ENCODE peak calls at places on chromosome 20, in nine cellular contexts. Y is HepG2; R is cerebellar cortex; Q is stimulated activated CD8-positive, alpha-beta memory T cell treated with anti-CD3 and anti-CD28 coated beads, Interleukin-15, amount 100 ng/mL, for 24 hours; S is activated B cell treated with CpG ODN at 0.5 μM for 24 hours; N is fibroblast of pulmonary artery; B is NCI-H446 treated with DMSO at 0.1 percent for 48 hours; L is iris pigment epithelial cell; D is type B pancreatic cell. U is an unnamed sample.

GRCh38 chr20:50303573-50304500 is 113.2 kb downstream of the CEBPB start:
- DNase-seq in Y (peak; percentile 89), R (no peak), Q (no peak), S (no peak), N (peak; percentile 98), B (peak; percentile 58), L (peak; percentile 81), D (no peak), U (peak; percentile 62)

GRCh38 chr20:38706482-38706881 is 17.8 kb upstream of the SLC32A1 start:
- DNase-seq in Y (no peak), R (no peak), Q (no peak), S (no peak), N (no peak), B (peak; percentile 42), L (no peak), D (no peak), U (no peak)

GRCh38 chr20:63782051-63782471 is 42.5 kb downstream of the SLC2A4RG start:
- DNase-seq in Y (peak; percentile 60), R (no peak), Q (no peak), S (no peak), N (no peak), B (no peak), L (no peak), D (no peak), U (no peak)

GRCh38 chr20:2867081-2867860 is 6.0 kb upstream of the PTPRA start:
- DNase-seq in Y (no peak), R (no peak), Q (no peak), S (no peak), N (no peak), B (no peak), L (no peak), D (no peak), U (no peak)

GRCh38 chr20:47487175-47487917 is 14.3 kb upstream of the NCOA3 start:
- DNase-seq in Y (no peak), R (no peak), Q (no peak), S (peak; percentile 42), N (peak; percentile 40), B (no peak), L (peak; percentile 32), D (no peak), U (no peak)

GRCh38 chr20:49479785-49480184 is 2.7 kb downstream of the KCNB1 start:
- DNase-seq in Y (peak; percentile 76), R (peak; percentile 60), Q (no peak), S (no peak), N (no peak), B (no peak), L (no peak), D (no peak), U (no peak)

GRCh38 chr20:1623501-1624250 is 3.9 kb upstream of the SIRPB1 start:
- DNase-seq in Y (no peak), R (no peak), Q (no peak), S (no peak), N (no peak), B (no peak), L (no peak), D (no peak), U (no peak)

GRCh38 chr20:23086056-23086551 is at the start of gene CD93:
- DNase-seq in Y (no peak), R (no peak), Q (no peak), S (no peak), N (peak; percentile 70), B (no peak), L (peak; percentile 36), D (no peak), U (no peak)

GRCh38 chr20:2093200-2093781 is 8.3 kb upstream of the STK35 start:
- DNase-seq in Y (peak; percentile 50), R (peak; percentile 23), Q (no peak), S (no peak), N (peak; percentile 17), B (no peak), L (peak; percentile 8), D (no peak), U (no peak)